ENCODE peak calls at places on chromosomes 3 and 15, in six cellular contexts. One of them, this sample, is unnamed. For H3K4me1, the result is how much of the 10 kb centered on the place peaks cover.

GRCh38 chr3:184748219-184749135 is 36.6 kb upstream of the MAGEF1 start:
- DNase-seq in body of pancreas: no peak
- DNase-seq in sigmoid colon: no peak
- DNase-seq in gastrocnemius medialis: no peak
- DNase-seq in stomach: peak
- DNase-seq in tibial nerve: peak
- DNase-seq in this sample: no peak

GRCh38 chr3:10964537-10965167 is 27.9 kb upstream of the SLC6A1 start:
- DNase-seq in stomach: no peak
- DNase-seq in sigmoid colon: no peak
- DNase-seq in tibial nerve: no peak
- DNase-seq in gastrocnemius medialis: no peak
- DNase-seq in body of pancreas: no peak
- DNase-seq in this sample: no peak

GRCh38 chr15:63353261-63353660 is 28.4 kb downstream of the CA12 start:
- DNase-seq in sigmoid colon: peak
- DNase-seq in tibial nerve: no peak
- DNase-seq in body of pancreas: no peak
- DNase-seq in stomach: no peak
- DNase-seq in gastrocnemius medialis: no peak
- DNase-seq in this sample: no peak

GRCh38 chr3:120907659-120908029 is 361 bp upstream of the STXBP5L start:
- DNase-seq in stomach: no peak
- DNase-seq in body of pancreas: no peak
- DNase-seq in gastrocnemius medialis: no peak
- DNase-seq in tibial nerve: no peak
- DNase-seq in sigmoid colon: no peak
- DNase-seq in this sample: no peak

GRCh38 chr15:73906346-73907017 is 19.8 kb upstream of the LOXL1 start:
- DNase-seq in stomach: no peak
- DNase-seq in sigmoid colon: no peak
- DNase-seq in gastrocnemius medialis: no peak
- DNase-seq in tibial nerve: no peak
- DNase-seq in body of pancreas: no peak
- DNase-seq in this sample: no peak

GRCh38 chr15:79923068-79923514 is 26.3 kb upstream of the MTHFS start:
- DNase-seq in gastrocnemius medialis: peak
- DNase-seq in body of pancreas: peak
- DNase-seq in sigmoid colon: peak
- DNase-seq in tibial nerve: peak
- DNase-seq in stomach: peak
- DNase-seq in this sample: peak

GRCh38 chr15:69319384-69320375 is 21.0 kb downstream of the PAQR5 start:
- DNase-seq in body of pancreas: no peak
- DNase-seq in gastrocnemius medialis: no peak
- DNase-seq in tibial nerve: no peak
- DNase-seq in sigmoid colon: no peak
- DNase-seq in stomach: no peak
- DNase-seq in this sample: no peak

GRCh38 chr3:154931484-154931883 is 148.6 kb upstream of the MME start:
- DNase-seq in gastrocnemius medialis: no peak
- DNase-seq in body of pancreas: no peak
- DNase-seq in tibial nerve: peak
- DNase-seq in sigmoid colon: no peak
- DNase-seq in stomach: no peak
- DNase-seq in this sample: no peak

GRCh38 chr15:63264685-63265302 is 12.6 kb upstream of the APH1B start:
- DNase-seq in gastrocnemius medialis: no peak
- DNase-seq in stomach: no peak
- DNase-seq in body of pancreas: no peak
- DNase-seq in sigmoid colon: no peak
- DNase-seq in tibial nerve: no peak
- DNase-seq in this sample: no peak

GRCh38 chr3:23655749-23656148 is 150.0 kb upstream of the UBE2E1 start:
- DNase-seq in stomach: no peak
- DNase-seq in gastrocnemius medialis: no peak
- DNase-seq in body of pancreas: no peak
- DNase-seq in sigmoid colon: no peak
- DNase-seq in tibial nerve: no peak
- DNase-seq in this sample: no peak

GRCh38 chr15:90451215-90451850 is 63.3 kb downstream of the IQGAP1 start:
- DNase-seq in sigmoid colon: no peak
- DNase-seq in body of pancreas: no peak
- DNase-seq in stomach: no peak
- DNase-seq in gastrocnemius medialis: peak
- DNase-seq in tibial nerve: no peak
- DNase-seq in this sample: no peak

GRCh38 chr3:66828303-66828702 is 169.8 kb upstream of the KBTBD8 start:
- DNase-seq in stomach: no peak
- DNase-seq in tibial nerve: no peak
- DNase-seq in body of pancreas: peak
- DNase-seq in sigmoid colon: no peak
- DNase-seq in gastrocnemius medialis: no peak
- DNase-seq in this sample: no peak

GRCh38 chr3:176584413-176585176 is 612.7 kb downstream of the TBL1XR1 start:
- DNase-seq in sigmoid colon: no peak
- DNase-seq in body of pancreas: no peak
- DNase-seq in gastrocnemius medialis: no peak
- DNase-seq in tibial nerve: no peak
- DNase-seq in stomach: no peak
- DNase-seq in this sample: no peak

GRCh38 chr3:63151893-63152292 is 126.2 kb upstream of the SYNPR start:
- DNase-seq in gastrocnemius medialis: no peak
- DNase-seq in stomach: no peak
- DNase-seq in sigmoid colon: no peak
- DNase-seq in tibial nerve: no peak
- DNase-seq in body of pancreas: no peak
- DNase-seq in this sample: no peak

GRCh38 chr3:79297242-79297641 is 470.6 kb downstream of the ROBO1 start:
- DNase-seq in sigmoid colon: no peak
- DNase-seq in body of pancreas: no peak
- DNase-seq in stomach: no peak
- DNase-seq in gastrocnemius medialis: no peak
- DNase-seq in tibial nerve: no peak
- DNase-seq in this sample: no peak

DNA sequence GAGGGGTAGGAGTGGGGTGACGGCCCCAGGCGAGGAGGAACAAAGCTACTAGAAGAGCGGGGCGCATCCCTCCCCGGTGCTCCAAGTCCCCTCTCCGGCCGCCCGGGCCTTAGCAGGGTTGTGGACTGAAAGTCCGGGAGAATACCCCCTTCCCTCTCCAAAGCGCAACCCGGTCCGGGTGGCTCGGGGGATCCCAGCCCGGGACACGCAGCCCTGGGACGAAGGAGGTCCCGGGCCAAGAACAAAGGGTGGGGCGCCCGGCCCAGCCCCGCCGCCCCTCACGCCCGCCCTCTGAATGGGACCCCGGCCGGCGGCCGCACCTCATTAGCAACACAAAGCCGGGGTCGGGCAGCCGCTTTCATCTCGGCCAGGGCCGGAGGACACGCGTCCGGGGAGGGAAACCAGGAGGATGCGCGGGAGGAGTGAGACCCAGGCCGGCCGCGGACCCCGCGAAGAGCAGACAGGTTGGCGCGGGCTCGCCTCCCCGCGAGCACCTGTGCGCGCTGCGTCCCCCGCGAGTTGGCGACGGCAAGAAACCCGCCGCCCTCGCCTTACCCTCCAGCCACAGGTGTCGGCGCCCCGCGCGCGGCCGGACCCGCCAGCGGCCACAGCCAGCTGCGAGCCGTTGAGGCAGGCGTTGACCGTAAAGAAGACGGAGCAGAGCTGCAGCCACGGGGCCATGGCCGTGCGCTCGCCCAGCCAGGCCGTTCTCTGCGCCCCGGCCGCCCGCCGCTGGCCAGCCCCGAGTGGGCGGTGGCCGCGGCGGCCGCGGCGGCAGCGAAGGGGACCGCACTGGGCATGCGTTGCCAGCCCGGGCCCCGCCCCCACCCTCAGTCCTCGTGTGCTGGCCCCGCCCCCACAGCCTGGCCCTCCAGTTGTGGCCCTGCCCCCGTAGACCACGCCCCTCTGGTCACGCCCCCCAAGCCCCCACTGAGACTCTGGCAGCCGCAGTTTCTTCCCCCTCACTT is at the start of gene IL17RD:
- DNase-seq in sigmoid colon: peak
- DNase-seq in stomach: peak
- DNase-seq in gastrocnemius medialis: peak
- DNase-seq in tibial nerve: peak
- DNase-seq in body of pancreas: peak
- DNase-seq in this sample: peak
- TF ChIP-seq POLR2A in sigmoid colon: peak
- TF ChIP-seq POLR2A in stomach: no peak
- TF ChIP-seq POLR2A in gastrocnemius medialis: peak
- TF ChIP-seq POLR2A in tibial nerve: peak
- TF ChIP-seq POLR2A in body of pancreas: peak
- TF ChIP-seq POLR2A in this sample: peak

DNA sequence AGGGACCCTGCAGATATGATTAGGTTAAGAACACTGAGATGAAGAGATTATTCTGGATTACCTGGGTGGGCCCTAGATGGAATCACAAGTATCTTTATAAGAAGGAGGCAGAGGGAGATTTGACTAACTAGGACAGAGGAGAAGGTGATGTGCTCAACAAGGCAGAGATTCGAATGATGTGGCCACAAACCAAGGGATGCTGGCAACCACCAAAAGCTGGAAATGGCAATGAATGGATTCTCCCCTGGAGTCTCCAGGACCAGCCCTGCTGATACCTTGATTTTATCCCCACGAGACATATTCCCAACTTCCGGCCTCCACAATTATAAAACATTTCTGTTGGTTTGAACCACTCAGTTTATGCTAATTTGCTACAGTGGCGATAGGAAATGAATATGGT is 42.9 kb downstream of the RGMA start:
- DNase-seq in tibial nerve: no peak
- DNase-seq in body of pancreas: no peak
- DNase-seq in gastrocnemius medialis: no peak
- DNase-seq in stomach: no peak
- DNase-seq in sigmoid colon: no peak
- DNase-seq in this sample: no peak
- H3K4me1 ChIP-seq in tibial nerve: under half
- H3K4me1 ChIP-seq in body of pancreas: under half
- H3K4me1 ChIP-seq in gastrocnemius medialis: under half
- H3K4me1 ChIP-seq in stomach: under half
- H3K4me1 ChIP-seq in sigmoid colon: under half
- H3K4me1 ChIP-seq in this sample: under half

DNA sequence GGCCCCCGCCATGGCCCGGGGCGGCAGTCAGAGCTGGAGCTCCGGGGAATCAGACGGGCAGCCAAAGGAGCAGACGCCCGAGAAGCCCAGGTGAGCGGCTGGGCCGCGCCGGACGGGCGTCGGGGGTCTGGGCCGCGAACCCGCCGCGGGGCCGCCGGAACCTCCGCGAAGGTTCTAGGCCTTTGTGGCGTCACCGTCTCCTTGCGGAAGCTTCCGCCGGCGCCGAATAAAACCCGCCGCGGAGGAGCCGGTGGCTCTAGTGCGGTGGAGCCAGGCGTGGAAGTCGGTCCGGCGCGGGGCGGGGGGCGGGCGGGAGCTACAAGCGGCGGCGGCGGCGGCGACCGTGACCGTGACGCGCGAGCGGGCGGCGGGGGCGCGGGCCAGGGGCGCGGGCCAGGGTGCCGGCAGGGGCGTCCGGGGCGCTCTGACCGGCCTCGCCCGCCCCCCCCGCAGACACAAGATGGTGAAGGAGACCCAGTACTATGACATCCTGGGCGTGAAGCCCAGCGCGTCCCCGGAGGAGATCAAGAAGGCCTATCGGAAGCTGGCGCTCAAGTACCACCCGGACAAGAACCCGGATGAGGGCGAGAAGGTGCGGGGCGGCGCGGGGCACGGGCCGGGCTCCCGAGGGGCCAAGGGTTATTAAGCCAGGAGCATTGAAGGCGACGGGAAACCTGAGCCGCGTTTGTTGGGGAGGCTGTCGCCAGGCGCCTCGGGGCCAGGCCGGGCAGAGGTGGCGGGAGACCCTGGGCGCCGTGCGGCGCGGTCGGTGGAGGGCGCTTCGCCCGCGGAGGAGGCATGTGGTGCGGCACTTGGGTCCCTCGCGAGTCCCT is at the start of gene DNAJA4:
- DNase-seq in tibial nerve: peak
- DNase-seq in body of pancreas: peak
- DNase-seq in sigmoid colon: peak
- DNase-seq in gastrocnemius medialis: peak
- DNase-seq in stomach: peak
- DNase-seq in this sample: peak
- TF ChIP-seq POLR2A in tibial nerve: peak
- TF ChIP-seq POLR2A in body of pancreas: peak
- TF ChIP-seq POLR2A in sigmoid colon: no peak
- TF ChIP-seq POLR2A in gastrocnemius medialis: peak
- TF ChIP-seq POLR2A in stomach: no peak
- TF ChIP-seq POLR2A in this sample: peak

GRCh38 chr15:52678468-52679231 is 538 bp downstream of the ATOSA start:
- DNase-seq in body of pancreas: peak
- DNase-seq in gastrocnemius medialis: peak
- DNase-seq in sigmoid colon: peak
- DNase-seq in stomach: peak
- DNase-seq in tibial nerve: peak
- DNase-seq in this sample: peak

GRCh38 chr15:52678036-52678467 is 1.1 kb downstream of the ATOSA start:
- DNase-seq in sigmoid colon: peak
- DNase-seq in body of pancreas: peak
- DNase-seq in stomach: peak
- DNase-seq in tibial nerve: peak
- DNase-seq in gastrocnemius medialis: peak
- DNase-seq in this sample: peak

GRCh38 chr15:52680041-52680391 is 828 bp upstream of the ATOSA start:
- DNase-seq in sigmoid colon: no peak
- DNase-seq in gastrocnemius medialis: peak
- DNase-seq in body of pancreas: no peak
- DNase-seq in tibial nerve: no peak
- DNase-seq in stomach: no peak
- DNase-seq in this sample: no peak

GRCh38 chr15:52680756-52681155 is 1.6 kb upstream of the ATOSA start:
- DNase-seq in sigmoid colon: no peak
- DNase-seq in stomach: no peak
- DNase-seq in gastrocnemius medialis: no peak
- DNase-seq in body of pancreas: no peak
- DNase-seq in tibial nerve: no peak
- DNase-seq in this sample: no peak

DNA sequence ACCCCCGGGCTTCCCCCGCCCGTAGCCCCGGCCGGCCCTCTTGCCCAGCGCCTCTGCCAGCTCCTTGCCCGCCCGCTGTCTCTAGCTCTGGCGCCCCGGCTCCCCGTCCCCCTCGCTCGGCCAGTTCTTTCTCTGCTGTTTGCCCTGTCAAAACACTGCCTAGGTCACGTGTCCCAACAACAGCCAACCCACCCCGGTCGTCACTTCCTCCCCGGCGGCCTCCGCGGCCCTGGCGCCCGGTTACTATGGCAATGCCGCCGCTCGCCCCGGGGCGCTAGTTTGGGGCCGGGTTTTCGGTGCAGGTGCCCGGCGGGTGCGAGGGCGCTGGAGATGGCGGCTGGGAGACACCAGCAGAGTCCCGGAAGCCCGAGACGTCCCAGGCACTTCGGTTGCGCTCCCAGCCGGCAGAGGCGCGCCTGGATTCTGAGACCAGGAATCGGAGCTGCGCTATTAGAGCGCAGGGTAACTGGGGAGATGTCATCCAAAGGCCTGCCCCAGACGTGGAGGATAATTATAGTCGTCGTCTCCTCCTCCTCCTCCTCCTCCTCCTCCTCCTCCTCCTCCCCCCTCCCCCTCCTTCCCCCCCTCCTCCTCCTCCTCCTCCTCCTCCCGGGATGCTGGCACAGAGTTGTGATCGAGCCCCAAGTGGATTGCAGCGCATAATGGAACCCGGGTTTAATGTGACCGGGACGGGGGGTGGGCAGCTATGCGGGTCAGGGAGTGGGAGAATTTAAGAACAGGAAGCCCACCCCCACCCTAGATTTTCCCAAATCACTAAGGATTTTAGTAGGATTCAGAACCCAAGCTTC is at the start of gene ATOSA:
- DNase-seq in body of pancreas: peak
- DNase-seq in stomach: peak
- DNase-seq in gastrocnemius medialis: peak
- DNase-seq in sigmoid colon: peak
- DNase-seq in tibial nerve: peak
- DNase-seq in this sample: peak
- H3K4me1 ChIP-seq in body of pancreas: under half
- H3K4me1 ChIP-seq in stomach: under half
- H3K4me1 ChIP-seq in gastrocnemius medialis: under half
- H3K4me1 ChIP-seq in sigmoid colon: under half
- H3K4me1 ChIP-seq in tibial nerve: under half
- H3K4me1 ChIP-seq in this sample: under half